ENCODE peak calls at places on chromosomes 12 and 14, in five cellular contexts. O is neural progenitor cell, W is Karpas-422, H is PC-3, P is DND-41. M is an unnamed sample.

GRCh38 chr12:53244337-53244736 is 12.3 kb upstream of the RARG start:
- DNase-seq in H (no peak), O (no peak), W (no peak), P (no peak), M (peak; percentile 8)

GRCh38 chr12:98499668-98500456 is 15.5 kb upstream of the TMPO start:
- DNase-seq in H (no peak), W (no peak), O (no peak), P (no peak), M (no peak)

GRCh38 chr14:81625343-81625742 is 91.7 kb upstream of the SEL1L start:
- DNase-seq in P (no peak), O (peak; percentile 57), H (peak; percentile 55), W (peak; percentile 82), M (no peak)

GRCh38 chr12:65922077-65922476 is 97.8 kb downstream of the HMGA2 start:
- DNase-seq in H (no peak), O (no peak), P (no peak), W (no peak), M (no peak)

GRCh38 chr14:34160619-34161018 is 209.7 kb upstream of the EGLN3 start:
- DNase-seq in O (no peak), P (no peak), H (no peak), W (no peak), M (no peak)

GRCh38 chr14:61107148-61107641 is 126.2 kb downstream of the SLC38A6 start:
- DNase-seq in H (no peak), W (no peak), P (no peak), O (no peak), M (no peak)

GRCh38 chr14:53249059-53249458 is 95.9 kb upstream of the DDHD1 start:
- DNase-seq in O (no peak), W (no peak), P (no peak), H (peak; percentile 3), M (no peak)

GRCh38 chr14:98382662-98383061 is 889.3 kb downstream of the BCL11B start:
- DNase-seq in P (no peak), W (no peak), H (no peak), O (no peak), M (no peak)

GRCh38 chr12:31362115-31362758 is 36.3 kb upstream of the SINHCAF start:
- DNase-seq in H (no peak), W (no peak), P (no peak), O (peak; percentile 72), M (peak; percentile 50)

GRCh38 chr14:103099081-103099732 is 4.7 kb downstream of the EXOC3L4 start:
- DNase-seq in O (no peak), H (no peak), W (no peak), P (no peak), M (no peak)

GRCh38 chr12:125330645-125331341 is 265.6 kb downstream of the AACS start:
- DNase-seq in P (peak; percentile 55), W (peak; percentile 79), O (peak; percentile 91), H (peak; percentile 57), M (peak; percentile 97)

GRCh38 chr14:58817846-58818245 is 180.1 kb downstream of the DACT1 start:
- DNase-seq in H (no peak), P (no peak), W (no peak), O (no peak), M (no peak)

GRCh38 chr12:46224401-46224800 is 44.4 kb downstream of the SLC38A1 start:
- DNase-seq in W (no peak), H (no peak), O (no peak), P (no peak), M (no peak)

GRCh38 chr12:122944588-122944987 is 21.7 kb downstream of the ABCB9 start:
- DNase-seq in P (no peak), W (no peak), O (no peak), H (peak; percentile 96), M (peak; percentile 86)

GRCh38 chr14:54567224-54567633 is 301 bp downstream of the SAMD4A start:
- DNase-seq in P (no peak), O (peak; percentile 69), W (no peak), H (no peak), M (peak; percentile 69)

GRCh38 chr14:65465584-65465983 is 53.1 kb downstream of the FUT8 start:
- DNase-seq in W (no peak), H (no peak), O (no peak), P (no peak), M (no peak)

GRCh38 chr14:103105580-103106168 is 11.1 kb downstream of the EXOC3L4 start:
- DNase-seq in H (peak; percentile 55), P (peak; percentile 33), W (peak; percentile 83), O (no peak), M (no peak)

GRCh38 chr12:98592825-98593322 is 612 bp upstream of the SLC25A3 start:
- DNase-seq in H (peak; percentile 12), O (no peak), P (peak; percentile 22), W (no peak), M (peak; percentile 74)

GRCh38 chr12:78155546-78155945 is 324.9 kb downstream of the NAV3 start:
- DNase-seq in O (no peak), P (no peak), H (peak; percentile 63), W (no peak), M (no peak)

GRCh38 chr12:130523863-130524614 is 186.4 kb downstream of the PIWIL1 start:
- DNase-seq in H (no peak), W (no peak), O (no peak), P (no peak), M (no peak)

GRCh38 chr14:47917344-47917954 is 242.0 kb upstream of the MDGA2 start:
- DNase-seq in P (no peak), O (peak; percentile 34), W (peak; percentile 80), H (peak; percentile 77), M (no peak)

GRCh38 chr12:32754101-32754500 is 1.6 kb downstream of the YARS2 start:
- DNase-seq in W (no peak), P (no peak), O (no peak), H (peak; percentile 35), M (no peak)

GRCh38 chr14:38262844-38263243 is 7.0 kb upstream of the CLEC14A start:
- DNase-seq in H (no peak), P (no peak), W (no peak), O (no peak), M (no peak)

GRCh38 chr12:83106873-83107272 is 420.2 kb downstream of the TMTC2 start:
- DNase-seq in H (peak; percentile 47), W (no peak), P (no peak), O (no peak), M (no peak)

GRCh38 chr14:71168564-71168963 is 261.3 kb downstream of the PCNX1 start:
- DNase-seq in P (no peak), H (no peak), O (no peak), W (no peak), M (no peak)

GRCh38 chr14:39467889-39468524 is 35.8 kb upstream of the FBXO33 start:
- DNase-seq in H (peak; percentile 59), P (peak; percentile 46), W (peak; percentile 80), O (peak; percentile 71), M (no peak)

GRCh38 chr12:121255433-121255832 is 41.1 kb downstream of the CAMKK2 start:
- DNase-seq in H (no peak), P (no peak), W (no peak), O (no peak), M (no peak)

GRCh38 chr14:22613736-22614239 is 15.7 kb downstream of the ABHD4 start:
- DNase-seq in O (no peak), W (no peak), H (no peak), P (no peak), M (no peak)

GRCh38 chr14:34693228-34693939 is 21.0 kb downstream of the CFL2 start:
- DNase-seq in W (peak; percentile 61), O (peak; percentile 16), P (no peak), H (peak; percentile 32), M (no peak)

GRCh38 chr12:19130224-19131019 is 889 bp downstream of the PLEKHA5 start:
- DNase-seq in W (no peak), O (peak; percentile 62), P (peak; percentile 73), H (peak; percentile 27), M (peak; percentile 88)

GRCh38 chr14:36254020-36254614 is 66.3 kb downstream of the MBIP start:
- DNase-seq in W (no peak), P (no peak), H (peak; percentile 25), O (peak; percentile 44), M (no peak)

GRCh38 chr12:100675432-100675831 is 101.9 kb downstream of the GAS2L3 start:
- DNase-seq in H (peak; percentile 77), O (no peak), W (no peak), P (peak; percentile 25), M (no peak)

GRCh38 chr14:35576260-35576659 is 42.3 kb downstream of the INSM2 start:
- DNase-seq in O (no peak), H (no peak), P (no peak), W (no peak), M (no peak)

GRCh38 chr14:44854114-44854513 is 107.6 kb downstream of the KLHL28 start:
- DNase-seq in W (peak; percentile 65), H (no peak), O (no peak), P (no peak), M (no peak)

GRCh38 chr12:118617922-118618450 is 241.6 kb downstream of the SUDS3 start:
- DNase-seq in P (no peak), W (no peak), H (no peak), O (no peak), M (no peak)

GRCh38 chr14:92711976-92712653 is 36.3 kb downstream of the LGMN start:
- DNase-seq in H (no peak), P (no peak), O (no peak), W (no peak), M (no peak)
- H3K36me3 ChIP-seq in H (no peaks in the 10 kb centered on the region), P (peaks cover 3% of the 10 kb centered on the region), O (no peaks in the 10 kb centered on the region), W (no peaks in the 10 kb centered on the region), M (peaks cover 6% of the 10 kb centered on the region)

GRCh38 chr12:96985515-96986362 is 78.7 kb downstream of the NEDD1 start:
- DNase-seq in P (no peak), O (peak; percentile 66), W (peak; percentile 63), H (peak; percentile 62), M (peak; percentile 79)
- H2AFZ ChIP-seq in P (no peak overlapping the region), O (peak overlapping the region; percentile 30), W (no peak overlapping the region), H (peak overlapping the region; percentile 98), M (peak overlapping the region; percentile 83)

DNA sequence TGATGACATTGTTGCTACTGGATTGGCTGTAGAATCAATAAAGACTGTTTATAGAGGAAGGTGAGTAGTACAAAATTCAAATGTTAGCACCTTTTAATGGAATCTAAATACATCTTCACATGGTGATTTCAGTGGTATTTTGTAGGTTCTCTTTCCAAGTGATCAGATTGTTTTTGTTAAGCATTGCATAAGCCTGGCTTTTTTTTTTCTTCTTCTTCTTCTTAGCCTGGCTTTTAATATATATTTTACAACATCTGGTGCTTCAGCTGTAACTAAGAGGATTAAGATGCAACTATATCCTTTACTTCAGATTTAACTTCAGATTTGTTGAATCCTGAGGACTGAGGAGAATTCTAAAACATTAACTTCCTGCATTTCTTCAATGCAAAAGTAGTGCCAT is 57.3 kb upstream of the ATF1 start:
- DNase-seq in P (no peak), O (no peak), H (no peak), W (no peak), M (no peak)
- H3K36me3 ChIP-seq in P (peaks cover 56% of the 10 kb centered on the region), O (no peaks in the 10 kb centered on the region), H (peaks cover 50% of the 10 kb centered on the region), W (peaks cover 16% of the 10 kb centered on the region), M (peaks cover 9% of the 10 kb centered on the region)

GRCh38 chr12:107223816-107224215 is 130.5 kb upstream of the CRY1 start:
- DNase-seq in O (no peak), H (peak; percentile 20), P (no peak), W (no peak), M (peak; percentile 65)

GRCh38 chr12:107225626-107226025 is 132.3 kb upstream of the CRY1 start:
- DNase-seq in H (peak; percentile 25), W (no peak), O (peak; percentile 29), P (no peak), M (peak; percentile 46)

GRCh38 chr12:107231269-107231668 is 137.9 kb upstream of the CRY1 start:
- DNase-seq in O (no peak), W (no peak), H (no peak), P (no peak), M (no peak)

GRCh38 chr12:107229827-107230226 is 136.5 kb upstream of the CRY1 start:
- DNase-seq in O (no peak), H (no peak), W (no peak), P (no peak), M (no peak)

GRCh38 chr12:107228076-107228475 is 134.7 kb upstream of the CRY1 start:
- DNase-seq in W (no peak), P (no peak), H (no peak), O (peak; percentile 49), M (no peak)
- H2AFZ ChIP-seq in W (no peak overlapping the region), P (no peak overlapping the region), H (no peak overlapping the region), O (peak overlapping the region; percentile 14), M (no peak overlapping the region)